ENCODE peak calls at places on chromosomes 16 and 17, in five cellular contexts. G is AG10803, J is fibroblast of pulmonary artery, U is IMR-90, V is sigmoid colon. I is an unnamed sample.

GRCh38 chr17:39872700-39873099 is 4.7 kb downstream of the ZPBP2 start:
- DNase-seq in G (peak), J (peak), V (no peak), U (peak), I (peak)

GRCh38 chr17:44905006-44906000 is 6.1 kb upstream of the EFTUD2 start:
- DNase-seq in G (peak), V (no peak), J (no peak), U (peak), I (no peak)

GRCh38 chr17:65742433-65743312 is 181.2 kb upstream of the AXIN2 start:
- DNase-seq in G (peak), J (peak), V (no peak), U (peak), I (peak)

GRCh38 chr16:54447606-54448440 is 161.2 kb upstream of the IRX3 start:
- DNase-seq in G (peak), V (no peak), U (peak), J (peak), I (peak)

GRCh38 chr17:29582767-29583166 is 6.7 kb downstream of the GIT1 start:
- DNase-seq in U (no peak), G (no peak), V (no peak), J (no peak), I (no peak)

GRCh38 chr16:89417352-89417751 is 73.0 kb downstream of the ANKRD11 start:
- DNase-seq in J (no peak), G (no peak), V (no peak), U (no peak), I (no peak)

GRCh38 chr16:19559242-19559910 is 3.9 kb downstream of the VPS35L start:
- DNase-seq in J (peak), V (no peak), G (peak), U (peak), I (peak)

GRCh38 chr17:46063239-46063638 is 64.2 kb downstream of the STH start:
- DNase-seq in U (peak), V (no peak), J (peak), G (peak), I (peak)

GRCh38 chr17:83170571-83171260 is 91.3 kb downstream of the METRNL start:
- DNase-seq in J (no peak), V (no peak), G (no peak), U (no peak), I (no peak)

GRCh38 chr17:17770371-17771059 is 66.3 kb downstream of the SREBF1 start:
- DNase-seq in J (no peak), G (no peak), U (no peak), V (no peak), I (no peak)

GRCh38 chr17:17767497-17768286 is 69.1 kb downstream of the SREBF1 start:
- DNase-seq in U (no peak), J (no peak), G (no peak), V (no peak), I (no peak)

GRCh38 chr17:17768415-17769088 is 68.2 kb downstream of the SREBF1 start:
- DNase-seq in U (no peak), G (no peak), V (no peak), J (no peak), I (no peak)

GRCh38 chr17:17771498-17772201 is 65.1 kb downstream of the SREBF1 start:
- DNase-seq in G (no peak), U (no peak), J (no peak), V (no peak), I (no peak)

DNA sequence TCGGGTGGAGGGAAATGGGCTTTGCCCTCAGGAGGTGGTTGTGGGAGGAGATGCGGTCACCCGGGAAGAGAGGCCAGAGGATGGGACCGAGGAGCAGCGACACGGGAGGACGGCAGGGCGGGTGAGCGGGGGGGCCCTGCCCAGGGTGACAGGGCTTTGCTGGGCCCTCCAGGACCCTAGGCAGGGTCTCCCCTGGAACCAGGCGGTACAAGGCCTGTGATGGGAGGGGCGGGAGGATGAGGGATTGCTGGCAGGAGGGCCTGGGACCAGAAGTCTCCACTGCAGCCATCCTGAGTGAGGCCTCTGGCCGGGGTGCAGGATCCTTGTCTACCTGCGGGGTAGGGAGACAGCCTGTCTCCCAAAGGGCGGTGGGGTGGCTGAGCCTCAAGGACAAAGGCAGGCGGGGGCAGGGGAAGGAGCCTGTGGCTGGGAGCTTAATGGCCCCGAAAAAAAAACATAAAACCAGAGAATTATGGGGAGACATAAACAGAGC is 66.9 kb downstream of the SREBF1 start:
- DNase-seq in U (no peak), J (no peak), G (no peak), V (no peak), I (no peak)
- H3K4me3 ChIP-seq in U (no peak), J (no peak), G (no peak), V (no peak), I (no peak)

GRCh38 chr17:16915752-16916556 is 56.0 kb downstream of the TNFRSF13B start:
- DNase-seq in J (peak), G (peak), U (peak), V (no peak), I (peak)
- TF ChIP-seq CTCF in J (peak), G (peak), U (peak), V (no peak), I (peak)

GRCh38 chr17:76497699-76497978 is 3.6 kb downstream of the RHBDF2 start:
- DNase-seq in U (no peak), V (no peak), J (no peak), G (no peak), I (no peak)
- H3K4me3 ChIP-seq in U (no peak), V (peak), J (peak), G (peak), I (peak)

GRCh38 chr17:63943745-63944144 is 11.6 kb upstream of the CD79B start:
- DNase-seq in V (no peak), G (no peak), J (no peak), U (no peak), I (no peak)
- TF ChIP-seq CTCF in V (no peak), G (peak), J (peak), U (no peak), I (peak)

I was measured in cardiac fibroblast.